ENCODE peak calls at places on chromosome 9, in ten cellular contexts. L is fibroblast of lung; F is HepG2; R is nephron progenitor cell; H is breast epithelium; X is mesothelial cell of epicardium; N is GM13976; A is mammary epithelial cell; S is right atrium auricular region; O is CD4-positive, alpha-beta T cell. K is an unnamed sample.

GRCh38 chr9:120110520-120110919 is 469.4 kb downstream of the CDK5RAP2 start:
- DNase-seq in L (no peak), F (no peak), R (no peak), H (no peak), X (no peak), N (no peak), A (no peak), S (no peak), O (no peak), K (no peak)

GRCh38 chr9:130857864-130858730 is 23.0 kb downstream of the ABL1 start:
- DNase-seq in L (peak; percentile 98), F (no peak), R (no peak), H (no peak), X (no peak), N (no peak), A (peak; percentile 80), S (peak; percentile 91), O (no peak), K (no peak)

GRCh38 chr9:37209431-37210386 is 89.3 kb downstream of the ZCCHC7 start:
- DNase-seq in L (no peak), F (peak; percentile 9), R (no peak), H (no peak), X (no peak), N (no peak), A (no peak), S (no peak), O (no peak), K (peak; percentile 8)

GRCh38 chr9:83937861-83938455 is 16.7 kb upstream of the KIF27 start:
- DNase-seq in L (peak; percentile 43), F (peak; percentile 68), R (peak; percentile 39), H (no peak), X (no peak), N (peak; percentile 57), A (peak; percentile 61), S (no peak), O (no peak), K (peak; percentile 43)

GRCh38 chr9:35649431-35650340 is 1.0 kb downstream of the SIT1 start:
- DNase-seq in L (no peak), F (no peak), R (no peak), H (no peak), X (no peak), N (peak; percentile 67), A (no peak), S (no peak), O (peak; percentile 44), K (no peak)

GRCh38 chr9:135485385-135485784 is 5.8 kb downstream of the PPP1R26 start:
- DNase-seq in L (no peak), F (no peak), R (no peak), H (no peak), X (no peak), N (no peak), A (no peak), S (no peak), O (no peak), K (no peak)

GRCh38 chr9:130192600-130192999 is 20.4 kb downstream of the NCS1 start:
- DNase-seq in L (no peak), F (no peak), R (no peak), H (no peak), X (no peak), N (no peak), A (no peak), S (no peak), O (no peak), K (no peak)

GRCh38 chr9:98374385-98375051 is 119.1 kb upstream of the TBC1D2 start:
- DNase-seq in L (peak; percentile 94), F (peak; percentile 41), R (no peak), H (no peak), X (no peak), N (no peak), A (peak; percentile 75), S (no peak), O (no peak), K (no peak)

GRCh38 chr9:76692448-76693129 is 71.6 kb upstream of the PCA3 start:
- DNase-seq in L (no peak), F (no peak), R (no peak), H (no peak), X (no peak), N (no peak), A (no peak), S (no peak), O (no peak), K (no peak)

GRCh38 chr9:129437626-129438323 is 183.1 kb downstream of the C9orf50 start:
- DNase-seq in L (no peak), F (no peak), R (no peak), H (no peak), X (no peak), N (no peak), A (no peak), S (peak; percentile 64), O (no peak), K (no peak)

GRCh38 chr9:17116400-17116837 is 18.4 kb upstream of the CNTLN start:
- DNase-seq in L (peak; percentile 33), F (peak; percentile 20), R (no peak), H (no peak), X (no peak), N (no peak), A (peak; percentile 30), S (no peak), O (no peak), K (no peak)

GRCh38 chr9:112382501-112383364 is 2.8 kb downstream of the HSDL2 start:
- DNase-seq in L (no peak), F (peak; percentile 88), R (no peak), H (no peak), X (no peak), N (no peak), A (no peak), S (no peak), O (no peak), K (no peak)

GRCh38 chr9:115591584-115591984 is 473.6 kb upstream of the TNC start:
- DNase-seq in L (peak; percentile 100), F (peak; percentile 74), R (peak; percentile 58), H (no peak), X (peak; percentile 19), N (peak; percentile 38), A (peak; percentile 95), S (peak; percentile 87), O (no peak), K (no peak)

GRCh38 chr9:133750927-133751649 is 12.9 kb upstream of the SARDH start:
- DNase-seq in L (no peak), F (no peak), R (no peak), H (no peak), X (no peak), N (no peak), A (no peak), S (peak; percentile 23), O (no peak), K (no peak)

GRCh38 chr9:80605129-80605528 is 1033.4 kb downstream of the TLE4 start:
- DNase-seq in L (peak; percentile 57), F (peak; percentile 16), R (no peak), H (no peak), X (no peak), N (no peak), A (peak; percentile 22), S (no peak), O (no peak), K (no peak)
- TF ChIP-seq CTCF in L (peak; percentile 38), F (peak; percentile 49), R (peak; percentile 44), H (peak; percentile 40), X (no peak), N (no peak), A (peak; percentile 27), S (no peak), O (no peak), K (no peak)

DNA sequence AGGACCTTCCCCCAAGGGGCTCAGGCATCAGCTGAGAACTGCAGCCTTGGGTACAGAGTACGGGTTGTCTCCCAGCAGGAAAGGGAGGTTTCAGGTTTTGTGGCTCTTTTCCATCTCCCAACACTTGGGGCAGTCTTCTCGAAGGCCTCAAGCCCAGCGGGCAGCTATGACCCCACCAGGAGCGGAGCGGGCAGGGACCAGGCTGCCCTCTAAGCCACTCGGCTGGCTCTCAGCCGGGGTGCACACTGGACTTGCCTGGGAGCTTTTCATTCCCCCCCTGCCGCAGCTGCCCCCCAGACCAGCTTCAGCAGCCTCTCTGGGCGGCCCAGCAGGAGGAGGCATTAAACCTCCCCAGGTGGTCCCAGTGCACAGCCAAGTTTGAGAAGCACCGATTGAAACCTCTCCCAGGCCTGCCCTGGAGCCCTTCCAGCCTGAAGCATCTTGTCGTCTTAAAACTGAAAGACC is 20.8 kb downstream of the NTNG2 start:
- DNase-seq in L (no peak), F (no peak), R (peak; percentile 41), H (no peak), X (no peak), N (no peak), A (no peak), S (no peak), O (no peak), K (peak; percentile 37)
- TF ChIP-seq CTCF in L (no peak), F (peak; percentile 24), R (peak; percentile 23), H (no peak), X (no peak), N (no peak), A (no peak), S (no peak), O (no peak), K (no peak)

GRCh38 chr9:82498918-82499317 is 510.3 kb downstream of the SPATA31D1 start:
- DNase-seq in L (no peak), F (no peak), R (no peak), H (no peak), X (no peak), N (no peak), A (no peak), S (no peak), O (no peak), K (no peak)

GRCh38 chr9:82499337-82499736 is 510.8 kb downstream of the SPATA31D1 start:
- DNase-seq in L (no peak), F (no peak), R (no peak), H (no peak), X (no peak), N (no peak), A (no peak), S (no peak), O (no peak), K (no peak)

DNA sequence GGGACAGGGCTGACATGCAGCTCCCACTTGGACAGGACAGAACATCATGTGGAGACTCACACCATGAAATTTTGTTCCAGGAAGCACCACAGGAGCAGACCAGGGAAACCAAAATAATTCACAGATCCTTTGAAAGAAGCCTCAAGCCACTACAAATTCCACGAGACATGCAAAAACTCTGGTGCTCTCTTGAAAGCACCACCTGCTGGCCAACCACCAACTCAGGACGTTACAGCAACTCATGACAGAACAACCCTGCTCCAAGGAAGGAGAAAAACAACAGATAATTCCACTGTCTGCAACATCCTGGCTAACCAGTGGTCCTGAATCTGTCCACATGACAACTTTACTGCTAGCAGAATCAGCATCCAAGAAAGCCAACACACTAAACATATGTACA is 516.0 kb downstream of the SPATA31D1 start:
- DNase-seq in L (no peak), F (no peak), R (no peak), H (no peak), X (no peak), N (no peak), A (no peak), S (no peak), O (no peak), K (no peak)
- TF ChIP-seq CTCF in L (no peak), F (no peak), R (no peak), H (no peak), X (no peak), N (no peak), A (no peak), S (no peak), O (no peak), K (no peak)

DNA sequence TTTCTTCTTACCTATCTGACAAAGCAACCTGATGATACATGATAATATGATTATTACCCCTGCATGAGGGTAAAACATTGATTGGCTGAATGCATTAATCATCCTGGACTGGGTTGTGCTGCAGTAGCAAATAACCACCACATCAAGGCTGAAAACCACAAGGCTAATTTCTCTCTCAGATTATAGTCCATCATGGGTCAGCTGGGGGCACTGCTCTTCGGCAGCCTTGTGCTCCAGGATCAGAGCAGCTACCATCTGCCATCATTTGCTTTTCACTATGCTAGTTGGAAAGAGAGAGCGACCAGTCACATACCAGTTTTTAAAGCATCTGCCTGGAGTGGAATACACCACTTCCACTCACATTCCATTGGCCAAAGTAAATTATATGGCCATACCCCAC is 383.5 kb downstream of the RASEF start:
- DNase-seq in L (no peak), F (no peak), R (no peak), H (no peak), X (no peak), N (no peak), A (no peak), S (no peak), O (no peak), K (no peak)
- TF ChIP-seq CTCF in L (no peak), F (no peak), R (no peak), H (no peak), X (no peak), N (no peak), A (no peak), S (no peak), O (no peak), K (no peak)